ENCODE peak calls at places on chromosomes 11 and 22, in six cellular contexts. M, Q, V, O, C and B are unnamed samples.

GRCh38 chr11:2447951-2448650 is 3.3 kb downstream of the KCNQ1 start:
- DNase-seq in Q (no peak), O (no peak), V (no peak), M (no peak), C (no peak), B (no peak)

GRCh38 chr11:133955945-133956421 is 785 bp downstream of the IGSF9B start:
- DNase-seq in O (no peak), M (no peak), V (no peak), Q (no peak), C (no peak), B (no peak)

GRCh38 chr11:67463186-67463585 is 5.9 kb downstream of the TMEM134 start:
- DNase-seq in V (no peak), O (no peak), M (no peak), C (no peak), Q (no peak), B (no peak)

GRCh38 chr11:95154514-95154913 is 64.9 kb downstream of the ENDOD1 start:
- DNase-seq in M (peak), V (peak), C (no peak), O (peak), Q (peak), B (peak)

GRCh38 chr11:38460901-38461300 is 1862.9 kb upstream of the RAG2 start:
- DNase-seq in M (peak), O (no peak), C (no peak), Q (no peak), V (no peak), B (no peak)

GRCh38 chr22:41910599-41911291 is 4.1 kb downstream of the SHISA8 start:
- DNase-seq in M (no peak), V (peak), Q (no peak), O (peak), C (no peak), B (no peak)

GRCh38 chr22:43388420-43388851 is 23.4 kb upstream of the MPPED1 start:
- DNase-seq in M (peak), O (peak), C (no peak), Q (peak), V (peak), B (peak)

GRCh38 chr22:40533712-40534378 is 102.7 kb downstream of the MRTFA start:
- DNase-seq in Q (peak), V (peak), C (no peak), O (peak), M (no peak), B (no peak)

GRCh38 chr11:17463795-17464194 is 12.8 kb downstream of the ABCC8 start:
- DNase-seq in O (no peak), M (no peak), Q (no peak), C (no peak), V (no peak), B (no peak)

GRCh38 chr22:27386186-27386585 is 415.4 kb downstream of the MN1 start:
- DNase-seq in M (no peak), Q (no peak), C (no peak), O (no peak), V (no peak), B (no peak)

GRCh38 chr11:2489103-2489502 is 44.3 kb downstream of the KCNQ1 start:
- DNase-seq in O (no peak), Q (no peak), C (no peak), V (no peak), M (no peak), B (no peak)

GRCh38 chr11:93775289-93775688 is 8.8 kb upstream of the MED17 start:
- DNase-seq in O (peak), Q (no peak), C (no peak), V (peak), M (no peak), B (no peak)

GRCh38 chr11:12393691-12394090 is 16.3 kb downstream of the PARVA start:
- DNase-seq in V (no peak), C (no peak), M (no peak), Q (no peak), O (no peak), B (no peak)

GRCh38 chr11:10550988-10551657 is 10.1 kb upstream of the RNF141 start:
- DNase-seq in M (no peak), Q (no peak), C (no peak), V (no peak), O (no peak), B (no peak)

GRCh38 chr22:49305215-49305965 is 522.3 kb downstream of the BRD1 start:
- DNase-seq in C (no peak), Q (peak), O (peak), M (peak), V (peak), B (peak)

GRCh38 chr11:33160147-33160546 is 1.1 kb downstream of the CSTF3 start:
- DNase-seq in O (no peak), Q (no peak), C (no peak), V (peak), M (no peak), B (no peak)

GRCh38 chr11:135027461-135027860 is 615.4 kb upstream of the B3GAT1 start:
- DNase-seq in Q (peak), V (peak), O (no peak), C (no peak), M (no peak), B (no peak)

GRCh38 chr11:122517403-122518379 is 137.8 kb upstream of the UBASH3B start:
- DNase-seq in M (no peak), O (no peak), C (no peak), V (no peak), Q (no peak), B (no peak)

GRCh38 chr22:26550498-26551033 is 38.3 kb upstream of the TFIP11 start:
- DNase-seq in O (no peak), C (peak), M (no peak), V (no peak), Q (no peak), B (no peak)

GRCh38 chr22:41177626-41178424 is 27.3 kb upstream of the L3MBTL2 start:
- DNase-seq in M (no peak), Q (no peak), C (no peak), O (no peak), V (no peak), B (no peak)

GRCh38 chr11:105738972-105739574 is 129.2 kb downstream of the GRIA4 start:
- DNase-seq in C (no peak), Q (no peak), M (no peak), O (no peak), V (no peak), B (no peak)

GRCh38 chr11:44901782-44902181 is 48.9 kb downstream of the TP53I11 start:
- DNase-seq in C (no peak), V (no peak), O (no peak), Q (no peak), M (no peak), B (no peak)

GRCh38 chr11:77908835-77909234 is 85.6 kb downstream of the INTS4 start:
- DNase-seq in Q (no peak), V (no peak), O (no peak), M (no peak), C (no peak), B (no peak)

GRCh38 chr11:70760416-70761020 is 362.2 kb downstream of the CTTN start:
- DNase-seq in Q (no peak), C (no peak), O (no peak), M (no peak), V (no peak), B (no peak)

GRCh38 chr22:34236527-34236926 is 316.3 kb upstream of the LARGE1 start:
- DNase-seq in O (no peak), Q (no peak), V (no peak), M (peak), C (no peak), B (no peak)

GRCh38 chr22:21690401-21690801 is 24.6 kb downstream of the PPIL2 start:
- DNase-seq in M (no peak), O (no peak), V (no peak), C (no peak), Q (no peak), B (no peak)

GRCh38 chr22:46116491-46116958 is 33.8 kb upstream of the PPARA start:
- DNase-seq in O (peak), Q (peak), V (peak), M (peak), C (no peak), B (peak)

GRCh38 chr22:30286331-30286730 is 3.0 kb downstream of the CASTOR1 start:
- DNase-seq in M (no peak), C (no peak), Q (no peak), O (no peak), V (no peak), B (no peak)

GRCh38 chr11:78050964-78051831 is 12.5 kb upstream of the THRSP start:
- DNase-seq in Q (no peak), O (no peak), M (no peak), C (no peak), V (no peak), B (no peak)

GRCh38 chr11:36073411-36074203 is 129.7 kb downstream of the LDLRAD3 start:
- DNase-seq in O (no peak), V (peak), M (no peak), Q (no peak), C (peak), B (no peak)

GRCh38 chr22:31603081-31603525 is 58.9 kb downstream of the PISD start:
- DNase-seq in M (no peak), C (no peak), Q (no peak), V (peak), O (no peak), B (no peak)

GRCh38 chr11:6219359-6219758 is 14.0 kb downstream of the C11orf42 start:
- DNase-seq in M (no peak), V (no peak), Q (no peak), C (peak), O (no peak), B (no peak)

GRCh38 chr22:31044262-31044861 is 36.8 kb upstream of the SMTN start:
- DNase-seq in M (peak), O (no peak), Q (no peak), V (no peak), C (no peak), B (no peak)